ENCODE peak calls at places on chromosomes 11 and 22, in nine cellular contexts. N is WTC11; P is HS-5; E is colonic mucosa; M is CD4-positive, alpha-beta memory T cell; R is COLO829; Y is globus pallidus; I is NCI-H1105; J is hypothalamus. L is an unnamed sample.

GRCh38 chr11:79363261-79363660 is 77.6 kb downstream of the TENM4 start:
- DNase-seq in E (no peak), Y (no peak), R (no peak), P (no peak), N (no peak), M (no peak), I (no peak), J (no peak), L (no peak)

GRCh38 chr11:48063424-48063978 is 83.1 kb downstream of the PTPRJ start:
- DNase-seq in J (no peak), P (peak; percentile 83), R (peak; percentile 48), I (no peak), E (no peak), M (no peak), Y (no peak), N (no peak), L (peak; percentile 69)

GRCh38 chr22:19477321-19478085 is 1.5 kb downstream of the UFD1 start:
- DNase-seq in J (no peak), I (no peak), N (no peak), R (no peak), Y (no peak), E (no peak), M (peak; percentile 24), P (no peak), L (no peak)

GRCh38 chr22:17198188-17199130 is 20.8 kb downstream of the ADA2 start:
- DNase-seq in J (peak; percentile 19), R (no peak), P (no peak), E (no peak), M (no peak), N (peak; percentile 93), Y (no peak), I (no peak), L (no peak)

GRCh38 chr11:43921561-43922294 is 20.7 kb upstream of the C11orf96 start:
- DNase-seq in E (no peak), I (no peak), M (no peak), Y (no peak), N (no peak), P (no peak), J (no peak), R (no peak), L (peak; percentile 54)

GRCh38 chr22:36457688-36458450 is 23.6 kb downstream of the TXN2 start:
- DNase-seq in J (no peak), Y (no peak), I (no peak), N (no peak), P (no peak), E (no peak), M (no peak), R (no peak), L (peak; percentile 87)

GRCh38 chr11:88447285-88447684 is 109.7 kb upstream of the CTSC start:
- DNase-seq in E (no peak), J (no peak), Y (no peak), I (no peak), N (no peak), P (no peak), M (no peak), R (no peak), L (no peak)

GRCh38 chr11:94948070-94948617 is 25.2 kb downstream of the CWC15 start:
- DNase-seq in E (no peak), J (no peak), I (no peak), R (no peak), N (no peak), Y (no peak), M (no peak), P (no peak), L (no peak)

GRCh38 chr11:132024587-132025295 is 654.3 kb downstream of the NTM start:
- DNase-seq in N (no peak), J (no peak), M (no peak), Y (no peak), R (no peak), I (no peak), E (no peak), P (peak; percentile 74), L (no peak)

GRCh38 chr22:35642305-35642741 is 5.9 kb upstream of the APOL6 start:
- DNase-seq in I (no peak), Y (no peak), R (no peak), J (no peak), E (peak; percentile 48), P (no peak), N (no peak), M (no peak), L (no peak)

GRCh38 chr22:35475545-35475944 is 65.1 kb upstream of the RASD2 start:
- DNase-seq in N (no peak), E (no peak), R (no peak), P (no peak), Y (no peak), I (no peak), M (no peak), J (no peak), L (no peak)

GRCh38 chr11:12245549-12245986 is 131.8 kb upstream of the PARVA start:
- DNase-seq in E (no peak), R (no peak), M (no peak), P (no peak), I (no peak), J (no peak), N (no peak), Y (no peak), L (no peak)

GRCh38 chr11:36945384-36945783 is 347.3 kb upstream of the RAG2 start:
- DNase-seq in Y (no peak), E (no peak), I (no peak), P (peak; percentile 13), R (peak; percentile 8), N (no peak), J (no peak), M (no peak), L (no peak)

GRCh38 chr22:39239561-39240423 is 5.0 kb downstream of the PDGFB start:
- DNase-seq in I (peak; percentile 92), P (no peak), N (no peak), Y (no peak), E (peak; percentile 92), M (no peak), R (no peak), J (no peak), L (no peak)

GRCh38 chr22:37222440-37222971 is 10.2 kb upstream of the SSTR3 start:
- DNase-seq in J (no peak), M (peak; percentile 73), Y (no peak), N (no peak), R (no peak), E (no peak), P (no peak), I (no peak), L (no peak)

GRCh38 chr11:1553808-1554594 is 18.1 kb downstream of the DUSP8 start:
- DNase-seq in M (no peak), J (no peak), P (no peak), E (peak; percentile 88), R (no peak), Y (no peak), I (no peak), N (peak; percentile 82), L (no peak)

GRCh38 chr22:35537252-35537651 is 3.4 kb upstream of the RASD2 start:
- DNase-seq in I (no peak), Y (no peak), M (no peak), N (no peak), J (no peak), E (no peak), P (no peak), R (no peak), L (no peak)

GRCh38 chr11:22875869-22876473 is 15.7 kb upstream of the CCDC179 start:
- DNase-seq in N (peak; percentile 44), Y (peak; percentile 71), M (peak; percentile 62), I (peak; percentile 89), J (peak; percentile 0), P (peak; percentile 69), R (peak; percentile 61), E (peak; percentile 83), L (peak; percentile 75)

GRCh38 chr11:47378011-47378835 is at the start of gene SPI1:
- DNase-seq in M (no peak), N (no peak), E (peak; percentile 49), R (no peak), J (peak; percentile 43), P (no peak), Y (no peak), I (no peak), L (no peak)

GRCh38 chr22:32473388-32473952 is 1.1 kb upstream of the FBXO7 start:
- DNase-seq in Y (peak; percentile 80), J (no peak), E (peak; percentile 38), P (peak; percentile 45), M (peak; percentile 70), N (no peak), R (peak; percentile 54), I (peak; percentile 58), L (no peak)

GRCh38 chr22:38144025-38144405 is 33.5 kb upstream of the BAIAP2L2 start:
- DNase-seq in M (no peak), R (no peak), I (no peak), N (no peak), P (no peak), Y (no peak), E (no peak), J (no peak), L (no peak)

GRCh38 chr11:100963375-100963774 is 166.2 kb downstream of the PGR start:
- DNase-seq in M (no peak), R (no peak), P (no peak), I (no peak), E (no peak), N (no peak), J (no peak), Y (no peak), L (no peak)

GRCh38 chr11:28107331-28107725 is 628 bp downstream of the KIF18A start:
- DNase-seq in J (no peak), P (no peak), N (no peak), Y (no peak), I (peak; percentile 13), E (no peak), R (no peak), M (peak; percentile 37), L (no peak)

GRCh38 chr11:93587858-93588581 is 44.8 kb upstream of the SMCO4 start:
- DNase-seq in I (no peak), R (no peak), M (no peak), N (no peak), P (no peak), E (peak; percentile 24), J (no peak), Y (no peak), L (no peak)

GRCh38 chr22:45155050-45155840 is 8.5 kb upstream of the NUP50 start:
- DNase-seq in R (no peak), J (no peak), I (no peak), E (no peak), P (no peak), M (no peak), N (no peak), Y (no peak), L (no peak)

GRCh38 chr22:39580795-39581194 is 10.2 kb downstream of the CACNA1I start:
- DNase-seq in E (no peak), P (no peak), N (no peak), I (no peak), Y (no peak), M (no peak), R (no peak), J (no peak), L (no peak)

GRCh38 chr11:46238967-46239800 is 38.3 kb upstream of the CREB3L1 start:
- DNase-seq in J (peak; percentile 78), E (peak; percentile 85), Y (peak; percentile 70), N (peak; percentile 96), R (peak; percentile 76), I (peak; percentile 60), P (no peak), M (peak; percentile 76), L (peak; percentile 50)

GRCh38 chr11:3977078-3977477 is 117.5 kb upstream of the RRM1 start:
- DNase-seq in N (no peak), E (no peak), I (no peak), J (no peak), P (no peak), Y (no peak), R (no peak), M (no peak), L (no peak)

L was measured in ascending aorta.